ENCODE peak calls at places on chromosome 17, in four cellular contexts. B is SK-N-SH, T is H1, F is K562. J is an unnamed sample. For H3K27me3, the result is how much of the 10 kb centered on the place peaks cover.

GRCh38 chr17:77400445-77400870 is 259.7 kb downstream of the SEC14L1 start:
- DNase-seq in B (peak), T (no peak), F (peak), J (no peak)

GRCh38 chr17:48570325-48571023 is 7.7 kb downstream of the HOXB4 start:
- DNase-seq in B (no peak), T (no peak), F (peak), J (no peak)

GRCh38 chr17:7613769-7614421 is 802 bp downstream of the FXR2 start:
- DNase-seq in B (no peak), T (no peak), F (no peak), J (no peak)

GRCh38 chr17:34859652-34860051 is 101.6 kb downstream of the CCT6B start:
- DNase-seq in B (no peak), T (no peak), F (no peak), J (no peak)

GRCh38 chr17:1724869-1725641 is 551 bp downstream of the WDR81 start:
- DNase-seq in B (peak), T (no peak), F (no peak), J (no peak)

GRCh38 chr17:1541367-1541904 is 21.2 kb downstream of the PITPNA start:
- DNase-seq in B (no peak), T (no peak), F (no peak), J (no peak)

GRCh38 chr17:9935408-9935807 is 30.3 kb upstream of the RCVRN start:
- DNase-seq in B (no peak), T (no peak), F (no peak), J (no peak)

GRCh38 chr17:73492802-73493139 is 151.5 kb downstream of the SDK2 start:
- DNase-seq in B (peak), T (no peak), F (no peak), J (no peak)

GRCh38 chr17:38609280-38610031 is 3.7 kb upstream of the SRCIN1 start:
- DNase-seq in B (no peak), T (peak), F (no peak), J (no peak)

GRCh38 chr17:50871369-50871768 is 5.2 kb upstream of the TOB1 start:
- DNase-seq in B (no peak), T (no peak), F (no peak), J (no peak)

GRCh38 chr17:79997004-79997673 is 38.5 kb downstream of the TBC1D16 start:
- DNase-seq in B (no peak), T (no peak), F (no peak), J (no peak)

GRCh38 chr17:32723310-32723955 is 153.5 kb downstream of the MYO1D start:
- DNase-seq in B (no peak), T (no peak), F (peak), J (no peak)

GRCh38 chr17:73969956-73970355 is 233.5 kb upstream of the RPL38 start:
- DNase-seq in B (no peak), T (no peak), F (no peak), J (no peak)

GRCh38 chr17:12899604-12900003 is 110.3 kb downstream of the ARHGAP44 start:
- DNase-seq in B (no peak), T (no peak), F (no peak), J (no peak)

GRCh38 chr17:29621751-29622194 is 939 bp downstream of the CORO6 start:
- DNase-seq in B (peak), T (no peak), F (peak), J (no peak)

GRCh38 chr17:1110844-1111598 is 68.8 kb downstream of the ABR start:
- DNase-seq in B (peak), T (no peak), F (no peak), J (peak)

GRCh38 chr17:8503368-8503767 is 67.7 kb downstream of the NDEL1 start:
- DNase-seq in B (no peak), T (no peak), F (no peak), J (no peak)

GRCh38 chr17:39634384-39634871 is 2.5 kb upstream of the STARD3 start:
- DNase-seq in B (peak), T (no peak), F (peak), J (no peak)

GRCh38 chr17:40561871-40562611 is 3.2 kb downstream of the CCR7 start:
- DNase-seq in B (no peak), T (no peak), F (no peak), J (no peak)

GRCh38 chr17:78122221-78122990 is 6.1 kb downstream of the TMC6 start:
- DNase-seq in B (no peak), T (no peak), F (no peak), J (no peak)

GRCh38 chr17:74972973-74973328 is 392 bp upstream of the HID1 start:
- DNase-seq in B (no peak), T (no peak), F (no peak), J (no peak)
- TF ChIP-seq SIN3A in B (peak), T (no peak), F (no peak), J (no peak)

GRCh38 chr17:69363488-69364210 is 36.7 kb upstream of the ABCA5 start:
- DNase-seq in B (no peak), T (no peak), F (no peak), J (no peak)
- H3K27me3 ChIP-seq in B (under half), T (under half), F (under half), J (under half)

DNA sequence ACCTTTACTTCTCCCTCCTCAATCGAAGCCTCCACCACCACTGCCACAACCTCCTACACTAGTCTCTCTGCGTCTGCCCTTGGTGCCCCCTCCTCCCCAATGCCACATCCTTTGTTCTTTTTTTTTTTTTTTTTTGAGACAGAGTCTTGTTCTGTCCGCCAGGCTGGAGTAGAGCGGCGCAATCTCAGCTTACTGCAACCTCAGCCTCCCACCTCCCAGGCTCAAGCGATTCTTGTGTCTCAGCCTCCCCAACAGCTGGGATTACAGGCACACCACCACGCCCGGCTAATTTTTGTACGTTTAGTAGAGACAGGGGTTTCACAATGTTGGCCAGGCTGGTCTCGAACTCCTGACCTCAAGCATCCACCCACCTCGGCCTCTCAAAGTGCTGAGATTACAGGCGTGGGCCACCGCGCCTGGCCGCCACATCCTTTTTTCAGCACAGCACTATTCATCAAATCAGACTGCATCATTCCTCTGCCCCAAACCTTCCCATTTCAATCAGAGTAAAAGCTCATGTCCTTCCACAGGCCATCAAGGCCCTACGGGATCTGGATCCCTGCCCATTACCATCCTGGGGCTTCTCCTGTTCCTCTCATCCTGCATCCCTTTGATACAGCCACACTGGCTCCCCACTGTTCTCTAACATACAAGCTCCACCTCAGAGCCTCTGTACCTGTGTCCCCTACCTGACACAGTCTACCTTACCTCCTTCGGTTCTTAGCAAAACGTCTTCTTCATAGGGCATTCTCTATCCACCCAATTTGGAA is 2.0 kb downstream of the KLHL11 start:
- DNase-seq in B (no peak), T (no peak), F (no peak), J (no peak)
- H3K4me3 ChIP-seq in B (peak), T (peak), F (peak), J (peak)

GRCh38 chr17:83012873-83013778 is 66.3 kb upstream of the METRNL start:
- DNase-seq in B (peak), T (no peak), F (no peak), J (no peak)
- TF ChIP-seq SIN3A in B (no peak), T (no peak), F (no peak), J (no peak)

GRCh38 chr17:67452681-67453554 is 75.8 kb downstream of the PITPNC1 start:
- DNase-seq in B (no peak), T (no peak), F (no peak), J (no peak)

GRCh38 chr17:67443931-67444597 is 67.0 kb downstream of the PITPNC1 start:
- DNase-seq in B (peak), T (no peak), F (no peak), J (no peak)

GRCh38 chr17:67449885-67450755 is 73.0 kb downstream of the PITPNC1 start:
- DNase-seq in B (no peak), T (no peak), F (no peak), J (no peak)

GRCh38 chr17:67448449-67448848 is 71.4 kb downstream of the PITPNC1 start:
- DNase-seq in B (no peak), T (no peak), F (no peak), J (no peak)

GRCh38 chr17:67449065-67449464 is 72.0 kb downstream of the PITPNC1 start:
- DNase-seq in B (no peak), T (no peak), F (no peak), J (no peak)
- H3K27me3 ChIP-seq in B (under half), T (under half), F (half or more), J (under half)

DNA sequence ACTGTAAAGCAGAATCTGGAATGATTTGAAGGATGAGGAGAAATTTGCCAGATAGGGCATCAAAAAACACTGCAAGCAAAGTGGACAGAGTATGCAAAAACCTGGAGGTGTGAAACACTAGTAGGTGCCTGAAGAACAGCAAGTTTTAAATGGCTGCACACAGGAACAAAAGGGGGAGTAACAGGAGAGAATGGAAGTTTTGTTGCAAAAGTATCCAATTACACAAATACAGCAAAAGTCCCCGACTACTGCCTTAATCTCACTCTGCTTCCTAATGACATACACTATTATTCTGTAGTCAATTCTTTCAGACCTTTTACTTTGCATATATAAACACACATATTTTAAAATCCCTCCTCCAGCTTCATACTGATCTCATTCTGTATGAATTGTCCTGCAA is 1.5 kb downstream of the HEATR6 start:
- DNase-seq in B (no peak), T (no peak), F (no peak), J (no peak)
- H3K4me3 ChIP-seq in B (peak), T (no peak), F (peak), J (no peak)

GRCh38 chr17:81074440-81074839 is 39.5 kb downstream of the BAIAP2 start:
- DNase-seq in B (no peak), T (no peak), F (no peak), J (no peak)
- TF ChIP-seq SIN3A in B (no peak), T (no peak), F (no peak), J (no peak)

DNA sequence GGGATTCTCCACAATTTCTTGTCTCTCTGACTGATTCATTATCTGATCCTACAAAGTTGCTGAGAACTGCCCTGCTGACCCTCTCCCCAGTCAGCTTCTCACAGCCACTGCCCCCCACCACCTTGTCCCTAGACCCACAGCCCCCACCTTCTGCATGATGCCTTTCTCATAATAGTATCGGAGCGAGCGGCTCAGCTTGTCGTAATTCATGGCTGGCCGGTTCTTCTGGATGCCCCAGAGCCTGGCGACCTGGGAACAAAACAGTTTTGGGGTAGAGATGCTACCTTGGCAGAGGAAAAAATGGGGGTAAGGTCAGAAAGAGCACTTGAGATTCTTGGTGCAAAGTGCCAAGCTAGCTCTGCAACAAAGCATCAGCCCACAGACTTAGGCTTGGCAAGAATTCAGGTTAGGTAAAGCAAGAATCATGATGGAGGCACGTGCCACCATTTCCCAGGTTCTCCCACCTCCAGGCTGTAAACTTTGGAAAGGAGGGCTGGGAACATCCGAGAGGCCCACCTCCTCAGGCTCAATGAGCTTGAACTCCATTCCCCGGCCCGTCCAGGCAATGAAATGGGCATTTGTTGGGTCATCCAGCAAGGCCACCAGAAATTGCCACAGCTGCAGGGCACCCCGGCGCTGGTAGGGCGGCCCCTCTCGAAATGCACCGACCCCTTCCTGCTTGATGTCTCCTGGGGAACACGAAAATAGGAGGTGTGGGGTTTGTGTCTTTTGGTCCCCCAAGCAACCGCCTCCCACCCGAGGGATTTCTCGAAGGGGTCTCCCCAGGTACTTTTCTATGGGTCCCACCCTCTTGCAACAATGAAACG is 16.9 kb downstream of the ETV4 start:
- DNase-seq in B (no peak), T (no peak), F (no peak), J (no peak)
- H3K27me3 ChIP-seq in B (under half), T (under half), F (under half), J (under half)

GRCh38 chr17:36468903-36469635 is 17.4 kb upstream of the ZNHIT3 start:
- DNase-seq in B (no peak), T (no peak), F (no peak), J (no peak)

GRCh38 chr17:36463916-36464764 is 22.3 kb upstream of the ZNHIT3 start:
- DNase-seq in B (no peak), T (peak), F (peak), J (no peak)

GRCh38 chr17:36460265-36460937 is 26.1 kb upstream of the ZNHIT3 start:
- DNase-seq in B (no peak), T (no peak), F (no peak), J (no peak)

GRCh38 chr17:36461330-36462110 is 25.0 kb upstream of the ZNHIT3 start:
- DNase-seq in B (no peak), T (no peak), F (no peak), J (no peak)

DNA sequence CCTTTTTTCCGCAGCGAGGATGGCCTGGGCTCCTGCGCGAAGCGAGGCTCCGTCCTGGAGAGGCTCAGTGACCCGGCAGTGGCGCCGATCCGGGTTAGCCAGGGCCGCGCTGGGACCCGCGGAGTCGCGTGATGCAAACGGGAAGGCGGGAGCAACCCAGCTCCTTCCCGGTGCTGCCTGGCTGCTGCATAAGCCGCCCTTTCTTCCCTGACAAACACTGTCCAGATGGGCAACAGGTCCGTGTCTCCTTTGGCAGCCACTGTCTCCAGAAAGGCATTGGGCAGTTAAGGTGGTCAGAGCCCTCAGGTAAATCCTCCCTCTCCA is 21.8 kb upstream of the ZNHIT3 start:
- DNase-seq in B (no peak), T (no peak), F (no peak), J (no peak)
- H3K4me3 ChIP-seq in B (no peak), T (no peak), F (no peak), J (no peak)